ENCODE peak calls at places on chromosomes 7 and 10, in five cellular contexts. One of them, this sample, is unnamed.
A peak's percentile ranks its signal among the peaks of the same experiment; 100 is the strongest.

GRCh38 chr7:108222236-108222892 is 92.2 kb upstream of the LAMB4 start:
- DNase-seq in tibial artery: no peak
- DNase-seq in lower lobe of right lung: no peak
- DNase-seq in astrocyte of the spinal cord: no peak
- DNase-seq in WTC11: peak; percentile 20
- DNase-seq in this sample: no peak

GRCh38 chr7:35697414-35698175 is 2.7 kb upstream of the HERPUD2 start:
- DNase-seq in WTC11: no peak
- DNase-seq in lower lobe of right lung: no peak
- DNase-seq in astrocyte of the spinal cord: peak; percentile 43
- DNase-seq in tibial artery: no peak
- DNase-seq in this sample: no peak

GRCh38 chr7:100856871-100857282 is 4.4 kb downstream of the SLC12A9 start:
- DNase-seq in tibial artery: no peak
- DNase-seq in WTC11: no peak
- DNase-seq in astrocyte of the spinal cord: no peak
- DNase-seq in lower lobe of right lung: no peak
- DNase-seq in this sample: no peak

GRCh38 chr10:6239213-6239991 is 36.7 kb downstream of the PFKFB3 start:
- DNase-seq in tibial artery: no peak
- DNase-seq in WTC11: no peak
- DNase-seq in lower lobe of right lung: no peak
- DNase-seq in astrocyte of the spinal cord: peak; percentile 96
- DNase-seq in this sample: no peak

GRCh38 chr7:70694909-70695803 is 436.8 kb upstream of the GALNT17 start:
- DNase-seq in WTC11: peak; percentile 50
- DNase-seq in lower lobe of right lung: no peak
- DNase-seq in tibial artery: peak; percentile 68
- DNase-seq in astrocyte of the spinal cord: peak; percentile 56
- DNase-seq in this sample: no peak

GRCh38 chr7:79284226-79284625 is 169.2 kb downstream of the MAGI2 start:
- DNase-seq in astrocyte of the spinal cord: no peak
- DNase-seq in lower lobe of right lung: no peak
- DNase-seq in tibial artery: no peak
- DNase-seq in WTC11: no peak
- DNase-seq in this sample: no peak

GRCh38 chr10:63103971-63104409 is 29.1 kb upstream of the NRBF2 start:
- DNase-seq in tibial artery: no peak
- DNase-seq in astrocyte of the spinal cord: no peak
- DNase-seq in lower lobe of right lung: no peak
- DNase-seq in WTC11: peak; percentile 35
- DNase-seq in this sample: no peak

GRCh38 chr7:74418538-74418937 is 35.2 kb upstream of the GTF2IRD1 start:
- DNase-seq in lower lobe of right lung: no peak
- DNase-seq in WTC11: no peak
- DNase-seq in astrocyte of the spinal cord: no peak
- DNase-seq in tibial artery: no peak
- DNase-seq in this sample: no peak

GRCh38 chr10:69499726-69500689 is 48.7 kb downstream of the TSPAN15 start:
- DNase-seq in lower lobe of right lung: peak; percentile 30
- DNase-seq in WTC11: no peak
- DNase-seq in tibial artery: no peak
- DNase-seq in astrocyte of the spinal cord: no peak
- DNase-seq in this sample: no peak

GRCh38 chr10:74234569-74234968 is 83.5 kb downstream of the ADK start:
- DNase-seq in tibial artery: no peak
- DNase-seq in WTC11: no peak
- DNase-seq in lower lobe of right lung: no peak
- DNase-seq in astrocyte of the spinal cord: peak; percentile 44
- DNase-seq in this sample: no peak

GRCh38 chr7:26147030-26147429 is 5.0 kb upstream of the NFE2L3 start:
- DNase-seq in astrocyte of the spinal cord: no peak
- DNase-seq in WTC11: no peak
- DNase-seq in lower lobe of right lung: peak; percentile 81
- DNase-seq in tibial artery: no peak
- DNase-seq in this sample: no peak

GRCh38 chr10:80493482-80494021 is 39.4 kb downstream of the TSPAN14 start:
- DNase-seq in lower lobe of right lung: no peak
- DNase-seq in WTC11: no peak
- DNase-seq in astrocyte of the spinal cord: peak; percentile 89
- DNase-seq in tibial artery: peak; percentile 29
- DNase-seq in this sample: no peak

GRCh38 chr7:91251877-91252276 is 12.4 kb upstream of the FZD1 start:
- DNase-seq in tibial artery: no peak
- DNase-seq in astrocyte of the spinal cord: no peak
- DNase-seq in WTC11: no peak
- DNase-seq in lower lobe of right lung: no peak
- DNase-seq in this sample: no peak

GRCh38 chr10:99555371-99556224 is 22.9 kb downstream of the NKX2-3 start:
- DNase-seq in WTC11: no peak
- DNase-seq in astrocyte of the spinal cord: no peak
- DNase-seq in lower lobe of right lung: no peak
- DNase-seq in tibial artery: no peak
- DNase-seq in this sample: no peak

GRCh38 chr10:15399060-15399661 is 28.1 kb upstream of the FAM171A1 start:
- DNase-seq in lower lobe of right lung: no peak
- DNase-seq in astrocyte of the spinal cord: no peak
- DNase-seq in WTC11: no peak
- DNase-seq in tibial artery: no peak
- DNase-seq in this sample: no peak

GRCh38 chr7:11716185-11716584 is 115.8 kb downstream of the THSD7A start:
- DNase-seq in WTC11: no peak
- DNase-seq in lower lobe of right lung: no peak
- DNase-seq in tibial artery: no peak
- DNase-seq in astrocyte of the spinal cord: peak; percentile 68
- DNase-seq in this sample: no peak

GRCh38 chr7:27901028-27901760 is 161.2 kb downstream of the TAX1BP1 start:
- DNase-seq in WTC11: no peak
- DNase-seq in lower lobe of right lung: no peak
- DNase-seq in tibial artery: no peak
- DNase-seq in astrocyte of the spinal cord: peak; percentile 74
- DNase-seq in this sample: no peak

DNA sequence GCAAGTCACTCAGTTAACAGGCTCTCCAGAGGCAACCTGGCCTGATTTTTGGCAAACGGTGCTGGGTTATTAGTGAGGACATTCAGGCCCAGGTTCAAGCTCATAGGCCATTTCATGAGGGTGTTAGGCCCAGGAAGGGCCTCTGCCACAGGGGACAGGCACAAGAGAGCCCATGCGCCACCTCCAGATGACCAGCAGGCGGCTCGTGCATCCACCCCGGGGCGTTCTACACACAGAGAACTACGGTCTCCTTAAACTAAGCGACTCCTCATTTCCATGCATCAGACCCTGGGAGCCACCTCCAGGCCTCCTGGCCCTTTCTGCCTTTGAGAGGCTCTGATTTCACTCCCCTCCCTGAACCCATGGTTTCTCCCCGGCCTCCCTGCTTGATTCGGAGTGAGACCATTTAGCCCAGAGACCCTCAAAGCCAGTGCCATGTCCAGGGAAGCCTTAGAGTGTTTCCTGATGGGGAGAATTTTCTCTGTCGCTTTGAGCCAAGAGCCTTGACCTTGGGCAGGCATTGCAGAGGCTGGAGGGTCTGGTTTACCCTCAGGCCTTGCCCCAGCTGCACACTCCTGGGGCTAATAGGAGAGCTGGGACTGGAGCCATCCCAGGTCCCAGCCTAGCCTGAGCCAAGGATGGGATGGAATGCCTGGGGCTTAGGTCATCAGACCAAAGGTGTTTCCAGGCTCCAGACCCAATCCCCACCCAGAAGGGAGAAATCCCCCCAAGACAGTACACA is 188.0 kb downstream of the GRID1 start:
- DNase-seq in tibial artery: peak; percentile 45
- DNase-seq in astrocyte of the spinal cord: no peak
- DNase-seq in WTC11: peak; percentile 82
- DNase-seq in lower lobe of right lung: no peak
- DNase-seq in this sample: no peak
- TF ChIP-seq CTCF in tibial artery: no peak
- TF ChIP-seq CTCF in astrocyte of the spinal cord: peak; percentile 8
- TF ChIP-seq CTCF in WTC11: peak; percentile 64
- TF ChIP-seq CTCF in lower lobe of right lung: peak; percentile 15
- TF ChIP-seq CTCF in this sample: peak; percentile 32

DNA sequence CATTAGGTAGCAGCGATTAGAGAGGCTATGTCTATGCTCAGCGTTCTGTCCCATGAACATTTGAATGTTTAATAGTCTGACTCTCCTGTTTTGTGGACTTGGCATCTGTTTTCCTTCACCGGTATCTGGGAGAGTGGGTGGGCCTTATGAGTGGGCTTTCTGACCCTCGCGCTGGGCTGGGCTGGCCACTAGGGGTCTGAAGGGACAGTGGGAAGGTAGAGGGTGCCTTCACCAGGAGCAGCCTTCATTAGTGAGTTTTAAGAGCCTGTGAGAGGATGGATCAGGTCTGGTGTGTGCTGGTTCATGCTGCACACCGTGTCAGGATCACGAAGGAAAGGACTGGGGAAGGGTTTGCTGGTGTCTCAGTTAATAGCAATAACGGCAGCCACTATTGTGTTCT is 33.4 kb downstream of the DCLRE1A start:
- DNase-seq in tibial artery: no peak
- DNase-seq in astrocyte of the spinal cord: no peak
- DNase-seq in lower lobe of right lung: no peak
- DNase-seq in WTC11: peak; percentile 52
- DNase-seq in this sample: no peak
- TF ChIP-seq CTCF in tibial artery: no peak
- TF ChIP-seq CTCF in astrocyte of the spinal cord: peak; percentile 25
- TF ChIP-seq CTCF in lower lobe of right lung: no peak
- TF ChIP-seq CTCF in WTC11: peak; percentile 25
- TF ChIP-seq CTCF in this sample: no peak

GRCh38 chr10:133257489-133258065 is 19.1 kb downstream of the ADAM8 start:
- DNase-seq in lower lobe of right lung: peak; percentile 88
- DNase-seq in WTC11: peak; percentile 69
- DNase-seq in tibial artery: peak; percentile 83
- DNase-seq in astrocyte of the spinal cord: peak; percentile 26
- DNase-seq in this sample: no peak
- TF ChIP-seq CTCF in lower lobe of right lung: peak; percentile 37
- TF ChIP-seq CTCF in WTC11: no peak
- TF ChIP-seq CTCF in tibial artery: no peak
- TF ChIP-seq CTCF in astrocyte of the spinal cord: peak; percentile 46
- TF ChIP-seq CTCF in this sample: no peak

DNA sequence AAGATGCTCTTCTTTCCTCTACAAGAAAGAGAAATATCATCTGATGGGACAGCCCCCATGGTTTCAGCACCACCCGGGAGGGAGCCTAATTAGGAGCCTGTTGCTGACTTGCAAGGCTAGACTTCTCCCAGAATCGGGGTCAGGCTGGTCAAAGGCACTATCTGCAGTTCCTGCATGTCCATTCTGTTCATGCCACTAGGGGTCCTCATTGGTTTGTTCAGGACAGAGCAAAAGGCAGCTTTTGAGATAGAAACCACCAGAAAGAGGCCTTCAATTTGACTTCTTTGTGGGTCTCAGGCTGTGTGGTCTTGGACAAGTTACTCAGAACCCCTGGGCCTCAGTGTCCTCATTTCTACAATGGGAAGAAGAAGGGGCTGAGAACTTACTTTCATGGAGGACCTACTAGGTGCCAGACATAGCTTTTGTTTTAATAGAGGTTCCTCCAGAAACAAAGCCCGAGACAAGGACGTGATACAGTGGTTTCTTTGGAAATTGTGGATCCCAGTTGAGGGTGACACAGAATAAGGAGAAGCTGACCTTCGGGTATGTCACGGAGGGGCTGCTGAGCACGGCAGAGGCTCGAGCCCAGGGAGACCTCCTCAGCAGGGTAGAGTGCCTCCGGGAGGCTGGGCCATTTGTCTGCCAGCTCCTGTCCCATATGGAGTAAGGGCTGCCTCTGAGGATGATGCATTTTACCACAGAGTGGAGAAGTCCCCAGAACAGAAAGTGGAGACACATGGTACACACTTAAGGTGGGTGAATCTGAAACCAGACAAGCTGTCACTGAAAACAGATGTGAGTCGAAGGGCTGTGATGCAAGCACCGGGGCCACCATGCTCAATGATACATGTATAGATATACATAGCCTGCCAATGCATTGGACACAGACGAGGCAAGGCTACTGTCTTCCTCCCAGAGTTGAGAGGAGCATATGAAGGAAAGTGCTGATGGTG is 33.1 kb upstream of the NEUROD6 start:
- DNase-seq in WTC11: peak; percentile 74
- DNase-seq in lower lobe of right lung: no peak
- DNase-seq in astrocyte of the spinal cord: peak; percentile 45
- DNase-seq in tibial artery: no peak
- DNase-seq in this sample: peak; percentile 46
- TF ChIP-seq CTCF in WTC11: peak; percentile 67
- TF ChIP-seq CTCF in lower lobe of right lung: peak; percentile 64
- TF ChIP-seq CTCF in astrocyte of the spinal cord: peak; percentile 72
- TF ChIP-seq CTCF in tibial artery: no peak
- TF ChIP-seq CTCF in this sample: peak; percentile 78

GRCh38 chr10:114437456-114438292 is 33.4 kb upstream of the AFAP1L2 start:
- DNase-seq in tibial artery: no peak
- DNase-seq in astrocyte of the spinal cord: peak; percentile 31
- DNase-seq in WTC11: no peak
- DNase-seq in lower lobe of right lung: no peak
- DNase-seq in this sample: no peak
- TF ChIP-seq CTCF in tibial artery: peak; percentile 50
- TF ChIP-seq CTCF in astrocyte of the spinal cord: peak; percentile 67
- TF ChIP-seq CTCF in WTC11: no peak
- TF ChIP-seq CTCF in lower lobe of right lung: peak; percentile 33
- TF ChIP-seq CTCF in this sample: peak; percentile 54

GRCh38 chr7:116293139-116293538 is 82.8 kb downstream of the TES start:
- DNase-seq in astrocyte of the spinal cord: no peak
- DNase-seq in WTC11: no peak
- DNase-seq in tibial artery: no peak
- DNase-seq in lower lobe of right lung: no peak
- DNase-seq in this sample: no peak
- TF ChIP-seq CTCF in astrocyte of the spinal cord: peak; percentile 18
- TF ChIP-seq CTCF in WTC11: no peak
- TF ChIP-seq CTCF in tibial artery: no peak
- TF ChIP-seq CTCF in lower lobe of right lung: no peak
- TF ChIP-seq CTCF in this sample: no peak

GRCh38 chr10:9301148-9301547 is 1246.7 kb downstream of the GATA3 start:
- DNase-seq in astrocyte of the spinal cord: peak; percentile 8
- DNase-seq in WTC11: no peak
- DNase-seq in lower lobe of right lung: no peak
- DNase-seq in tibial artery: no peak
- DNase-seq in this sample: no peak
- TF ChIP-seq CTCF in astrocyte of the spinal cord: peak; percentile 16
- TF ChIP-seq CTCF in WTC11: no peak
- TF ChIP-seq CTCF in lower lobe of right lung: no peak
- TF ChIP-seq CTCF in tibial artery: no peak
- TF ChIP-seq CTCF in this sample: peak; percentile 21

DNA sequence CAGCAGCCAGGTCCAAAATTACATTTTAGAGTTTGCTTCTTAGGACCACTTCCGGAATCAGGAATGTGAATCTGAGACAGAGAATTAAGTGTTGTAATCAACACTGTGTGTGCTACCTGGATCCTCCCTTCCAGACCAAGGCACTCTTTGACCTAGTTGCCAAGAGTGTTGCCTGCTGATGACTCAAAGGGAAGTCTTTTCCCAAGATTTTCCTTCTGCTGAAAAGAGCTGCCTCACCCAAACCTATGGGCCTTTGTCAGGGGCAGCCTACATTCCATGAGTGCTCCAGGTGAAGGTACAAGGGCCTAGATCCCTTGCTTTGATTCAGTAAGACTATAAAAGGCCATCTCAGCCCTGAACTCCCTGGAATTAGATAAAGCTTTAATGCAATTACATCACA is 712.5 kb upstream of the ANKRD30A start:
- DNase-seq in tibial artery: no peak
- DNase-seq in lower lobe of right lung: no peak
- DNase-seq in astrocyte of the spinal cord: no peak
- DNase-seq in WTC11: no peak
- DNase-seq in this sample: no peak
- TF ChIP-seq CTCF in tibial artery: no peak
- TF ChIP-seq CTCF in lower lobe of right lung: no peak
- TF ChIP-seq CTCF in astrocyte of the spinal cord: no peak
- TF ChIP-seq CTCF in WTC11: no peak
- TF ChIP-seq CTCF in this sample: no peak

This sample was measured in mesothelial cell of epicardium.